ENCODE peak calls at places on chromosomes 13 and 19, in seven cellular contexts. F is stimulated activated CD4-positive, alpha-beta T cell treated with anti-CD3 and anti-CD28 coated beads, Interleukin-1b, Interleukin-23, amount 100 ng/mL, for 24 hours; O is endothelial cell; I is OCI-LY7; E is stimulated activated CD8-positive, alpha-beta memory T cell treated with anti-CD3 and anti-CD28 coated beads, Interleukin-15, amount 100 ng/mL, for 24 hours; A is activated CD8-positive, alpha-beta memory T cell treated with anti-CD3 and anti-CD28 coated beads for 1 hour; M is MV-4-11. Z is an unnamed sample.

GRCh38 chr13:42086582-42086981 is 38.1 kb downstream of the DGKH start:
- DNase-seq in F (no peak), O (no peak), I (no peak), E (no peak), A (no peak), M (no peak), Z (no peak)

GRCh38 chr13:69720278-69720983 is 387.2 kb upstream of the ATXN8OS start:
- DNase-seq in F (no peak), O (no peak), I (no peak), E (no peak), A (no peak), M (no peak), Z (no peak)

GRCh38 chr19:41172297-41173164 is 20.5 kb upstream of the CYP2S1 start:
- DNase-seq in F (no peak), O (no peak), I (no peak), E (no peak), A (no peak), M (no peak), Z (no peak)

GRCh38 chr19:13056052-13056660 is 46.5 kb downstream of the LYL1 start:
- DNase-seq in F (no peak), O (no peak), I (no peak), E (no peak), A (no peak), M (no peak), Z (no peak)

GRCh38 chr13:34672631-34673030 is 269.4 kb upstream of the NBEA start:
- DNase-seq in F (no peak), O (no peak), I (no peak), E (no peak), A (no peak), M (no peak), Z (no peak)

GRCh38 chr19:46000497-46001246 is 5.4 kb downstream of the CCDC61 start:
- DNase-seq in F (no peak), O (peak), I (peak), E (no peak), A (peak), M (no peak), Z (peak)

GRCh38 chr19:45497791-45498190 is 452 bp upstream of the PPM1N start:
- DNase-seq in F (no peak), O (no peak), I (no peak), E (no peak), A (no peak), M (no peak), Z (no peak)

GRCh38 chr13:39602614-39603366 is at the start of gene LHFPL6:
- DNase-seq in F (peak), O (peak), I (peak), E (peak), A (peak), M (no peak), Z (peak)

GRCh38 chr13:111609631-111610030 is 289.2 kb downstream of the TEX29 start:
- DNase-seq in F (no peak), O (no peak), I (no peak), E (no peak), A (no peak), M (no peak), Z (no peak)

GRCh38 chr13:46063292-46063691 is 10.7 kb upstream of the ZC3H13 start:
- DNase-seq in F (no peak), O (no peak), I (no peak), E (no peak), A (no peak), M (no peak), Z (no peak)

GRCh38 chr19:30719189-30719990 is 347.2 kb downstream of the ZNF536 start:
- DNase-seq in F (no peak), O (peak), I (no peak), E (no peak), A (no peak), M (peak), Z (no peak)

GRCh38 chr19:18093439-18094161 is 4.0 kb upstream of the MAST3 start:
- DNase-seq in F (no peak), O (no peak), I (peak), E (no peak), A (no peak), M (peak), Z (no peak)

GRCh38 chr19:52638601-52639000 is 446 bp upstream of the ZNF83 start:
- DNase-seq in F (no peak), O (peak), I (no peak), E (no peak), A (no peak), M (peak), Z (no peak)

GRCh38 chr13:30097695-30098094 is 209.7 kb downstream of the KATNAL1 start:
- DNase-seq in F (no peak), O (no peak), I (no peak), E (no peak), A (no peak), M (no peak), Z (no peak)

Z was measured in H1.